ENCODE peak calls at places on chromosomes 12 and 14, in nine cellular contexts. One of them, this sample, is unnamed.

GRCh38 chr12:51368640-51369517 is 22.3 kb downstream of the GALNT6 start:
- DNase-seq in cardiac muscle cell: peak
- DNase-seq in right atrium auricular region: no peak
- DNase-seq in MM.1S: peak
- DNase-seq in stomach: peak
- DNase-seq in HCT116: no peak
- DNase-seq in Peyer's patch: peak
- DNase-seq in osteoblast: no peak
- DNase-seq in mammary epithelial cell: peak
- DNase-seq in this sample: no peak

GRCh38 chr14:101027291-101027690 is 123.8 kb upstream of the RTL1 start:
- DNase-seq in osteoblast: no peak
- DNase-seq in right atrium auricular region: no peak
- DNase-seq in MM.1S: no peak
- DNase-seq in HCT116: no peak
- DNase-seq in mammary epithelial cell: no peak
- DNase-seq in stomach: no peak
- DNase-seq in cardiac muscle cell: no peak
- DNase-seq in Peyer's patch: no peak
- DNase-seq in this sample: no peak

GRCh38 chr14:79332504-79333197 is 878.7 kb downstream of the DIO2 start:
- DNase-seq in Peyer's patch: no peak
- DNase-seq in mammary epithelial cell: no peak
- DNase-seq in stomach: no peak
- DNase-seq in HCT116: no peak
- DNase-seq in osteoblast: no peak
- DNase-seq in cardiac muscle cell: no peak
- DNase-seq in MM.1S: no peak
- DNase-seq in right atrium auricular region: no peak
- DNase-seq in this sample: no peak

GRCh38 chr14:32134448-32135070 is 57.5 kb downstream of the ARHGAP5 start:
- DNase-seq in mammary epithelial cell: peak
- DNase-seq in MM.1S: no peak
- DNase-seq in cardiac muscle cell: peak
- DNase-seq in right atrium auricular region: no peak
- DNase-seq in stomach: no peak
- DNase-seq in HCT116: no peak
- DNase-seq in Peyer's patch: no peak
- DNase-seq in osteoblast: peak
- DNase-seq in this sample: no peak

GRCh38 chr12:122790393-122791075 is 16.2 kb downstream of the CCDC62 start:
- DNase-seq in HCT116: no peak
- DNase-seq in stomach: no peak
- DNase-seq in osteoblast: no peak
- DNase-seq in Peyer's patch: no peak
- DNase-seq in MM.1S: no peak
- DNase-seq in mammary epithelial cell: peak
- DNase-seq in cardiac muscle cell: peak
- DNase-seq in right atrium auricular region: no peak
- DNase-seq in this sample: no peak

GRCh38 chr14:52950898-52951729 is at the start of gene FERMT2:
- DNase-seq in Peyer's patch: peak
- DNase-seq in HCT116: peak
- DNase-seq in MM.1S: peak
- DNase-seq in cardiac muscle cell: peak
- DNase-seq in osteoblast: peak
- DNase-seq in right atrium auricular region: peak
- DNase-seq in stomach: peak
- DNase-seq in mammary epithelial cell: peak
- DNase-seq in this sample: no peak

GRCh38 chr12:46891306-46891705 is 65.5 kb upstream of the SLC38A4 start:
- DNase-seq in osteoblast: peak
- DNase-seq in Peyer's patch: no peak
- DNase-seq in cardiac muscle cell: no peak
- DNase-seq in HCT116: no peak
- DNase-seq in MM.1S: no peak
- DNase-seq in mammary epithelial cell: no peak
- DNase-seq in stomach: no peak
- DNase-seq in right atrium auricular region: no peak
- DNase-seq in this sample: no peak

GRCh38 chr14:77041837-77042557 is 13.5 kb upstream of the IRF2BPL start:
- DNase-seq in stomach: peak
- DNase-seq in osteoblast: peak
- DNase-seq in mammary epithelial cell: peak
- DNase-seq in right atrium auricular region: peak
- DNase-seq in cardiac muscle cell: peak
- DNase-seq in MM.1S: no peak
- DNase-seq in HCT116: no peak
- DNase-seq in Peyer's patch: peak
- DNase-seq in this sample: no peak

GRCh38 chr14:52068741-52069616 is at the start of gene NID2:
- DNase-seq in HCT116: no peak
- DNase-seq in stomach: peak
- DNase-seq in mammary epithelial cell: peak
- DNase-seq in Peyer's patch: peak
- DNase-seq in MM.1S: no peak
- DNase-seq in osteoblast: peak
- DNase-seq in right atrium auricular region: peak
- DNase-seq in cardiac muscle cell: peak
- DNase-seq in this sample: no peak

GRCh38 chr14:74567219-74567618 is 44.8 kb downstream of the LTBP2 start:
- DNase-seq in mammary epithelial cell: no peak
- DNase-seq in MM.1S: no peak
- DNase-seq in right atrium auricular region: no peak
- DNase-seq in osteoblast: no peak
- DNase-seq in cardiac muscle cell: no peak
- DNase-seq in HCT116: no peak
- DNase-seq in stomach: no peak
- DNase-seq in Peyer's patch: no peak
- DNase-seq in this sample: no peak
- H3K4me3 ChIP-seq in mammary epithelial cell: no peak
- H3K4me3 ChIP-seq in MM.1S: no peak
- H3K4me3 ChIP-seq in right atrium auricular region: no peak
- H3K4me3 ChIP-seq in osteoblast: no peak
- H3K4me3 ChIP-seq in cardiac muscle cell: no peak
- H3K4me3 ChIP-seq in HCT116: peak
- H3K4me3 ChIP-seq in stomach: no peak
- H3K4me3 ChIP-seq in Peyer's patch: no peak
- H3K4me3 ChIP-seq in this sample: no peak

GRCh38 chr14:68580096-68580640 is 212.7 kb downstream of the ZFP36L1 start:
- DNase-seq in HCT116: no peak
- DNase-seq in right atrium auricular region: no peak
- DNase-seq in stomach: no peak
- DNase-seq in Peyer's patch: no peak
- DNase-seq in mammary epithelial cell: no peak
- DNase-seq in osteoblast: no peak
- DNase-seq in MM.1S: no peak
- DNase-seq in cardiac muscle cell: no peak
- DNase-seq in this sample: no peak

GRCh38 chr14:68576496-68577244 is 216.2 kb downstream of the ZFP36L1 start:
- DNase-seq in right atrium auricular region: no peak
- DNase-seq in Peyer's patch: no peak
- DNase-seq in MM.1S: no peak
- DNase-seq in mammary epithelial cell: peak
- DNase-seq in stomach: no peak
- DNase-seq in HCT116: peak
- DNase-seq in osteoblast: peak
- DNase-seq in cardiac muscle cell: peak
- DNase-seq in this sample: no peak

GRCh38 chr14:68580676-68581075 is 212.2 kb downstream of the ZFP36L1 start:
- DNase-seq in cardiac muscle cell: no peak
- DNase-seq in osteoblast: no peak
- DNase-seq in Peyer's patch: no peak
- DNase-seq in right atrium auricular region: no peak
- DNase-seq in stomach: no peak
- DNase-seq in HCT116: no peak
- DNase-seq in mammary epithelial cell: no peak
- DNase-seq in MM.1S: no peak
- DNase-seq in this sample: no peak

GRCh38 chr14:68576031-68576430 is 216.8 kb downstream of the ZFP36L1 start:
- DNase-seq in HCT116: no peak
- DNase-seq in MM.1S: no peak
- DNase-seq in right atrium auricular region: no peak
- DNase-seq in stomach: no peak
- DNase-seq in cardiac muscle cell: no peak
- DNase-seq in Peyer's patch: no peak
- DNase-seq in osteoblast: no peak
- DNase-seq in mammary epithelial cell: no peak
- DNase-seq in this sample: no peak

DNA sequence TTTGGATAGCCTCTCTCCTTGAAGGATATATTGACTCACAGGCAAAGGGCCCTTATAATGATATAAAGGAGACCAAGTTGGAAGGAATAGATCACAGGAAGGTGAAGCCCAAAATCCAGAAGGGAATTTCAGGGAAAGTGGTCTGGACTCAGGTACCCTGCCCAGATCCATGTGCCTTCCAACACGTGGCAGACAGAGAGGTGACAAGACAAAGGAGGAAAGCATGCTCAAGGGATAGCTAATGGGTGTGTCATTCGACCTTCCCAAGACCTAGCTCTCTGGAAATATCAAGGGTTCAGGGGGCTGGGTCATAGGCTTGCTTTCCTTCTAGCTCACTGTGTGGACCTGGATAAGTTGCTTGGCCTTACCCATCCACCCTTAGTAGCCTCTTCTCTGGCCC is 214.3 kb downstream of the ZFP36L1 start:
- DNase-seq in Peyer's patch: no peak
- DNase-seq in right atrium auricular region: no peak
- DNase-seq in MM.1S: no peak
- DNase-seq in mammary epithelial cell: no peak
- DNase-seq in stomach: no peak
- DNase-seq in osteoblast: no peak
- DNase-seq in HCT116: no peak
- DNase-seq in cardiac muscle cell: no peak
- DNase-seq in this sample: no peak
- H3K27ac ChIP-seq in Peyer's patch: no peak
- H3K27ac ChIP-seq in right atrium auricular region: no peak
- H3K27ac ChIP-seq in MM.1S: no peak
- H3K27ac ChIP-seq in mammary epithelial cell: peak
- H3K27ac ChIP-seq in stomach: no peak
- H3K27ac ChIP-seq in osteoblast: peak
- H3K27ac ChIP-seq in HCT116: peak
- H3K27ac ChIP-seq in cardiac muscle cell: no peak
- H3K27ac ChIP-seq in this sample: no peak

GRCh38 chr14:54001189-54001878 is 44.7 kb upstream of the BMP4 start:
- DNase-seq in mammary epithelial cell: no peak
- DNase-seq in cardiac muscle cell: peak
- DNase-seq in HCT116: no peak
- DNase-seq in MM.1S: no peak
- DNase-seq in stomach: no peak
- DNase-seq in right atrium auricular region: no peak
- DNase-seq in Peyer's patch: no peak
- DNase-seq in osteoblast: no peak
- DNase-seq in this sample: no peak

GRCh38 chr14:54000341-54000811 is 43.8 kb upstream of the BMP4 start:
- DNase-seq in right atrium auricular region: no peak
- DNase-seq in HCT116: no peak
- DNase-seq in stomach: no peak
- DNase-seq in osteoblast: peak
- DNase-seq in cardiac muscle cell: peak
- DNase-seq in mammary epithelial cell: peak
- DNase-seq in MM.1S: no peak
- DNase-seq in Peyer's patch: no peak
- DNase-seq in this sample: no peak

GRCh38 chr14:54002653-54003052 is 46.0 kb upstream of the BMP4 start:
- DNase-seq in osteoblast: no peak
- DNase-seq in right atrium auricular region: no peak
- DNase-seq in MM.1S: no peak
- DNase-seq in cardiac muscle cell: peak
- DNase-seq in Peyer's patch: no peak
- DNase-seq in stomach: no peak
- DNase-seq in HCT116: no peak
- DNase-seq in mammary epithelial cell: no peak
- DNase-seq in this sample: no peak

GRCh38 chr14:53996041-53996440 is 39.4 kb upstream of the BMP4 start:
- DNase-seq in Peyer's patch: no peak
- DNase-seq in right atrium auricular region: no peak
- DNase-seq in cardiac muscle cell: no peak
- DNase-seq in mammary epithelial cell: no peak
- DNase-seq in HCT116: no peak
- DNase-seq in osteoblast: no peak
- DNase-seq in MM.1S: no peak
- DNase-seq in stomach: no peak
- DNase-seq in this sample: no peak

GRCh38 chr14:53999061-53999488 is 42.5 kb upstream of the BMP4 start:
- DNase-seq in cardiac muscle cell: peak
- DNase-seq in stomach: no peak
- DNase-seq in Peyer's patch: no peak
- DNase-seq in HCT116: no peak
- DNase-seq in osteoblast: peak
- DNase-seq in MM.1S: no peak
- DNase-seq in mammary epithelial cell: peak
- DNase-seq in right atrium auricular region: no peak
- DNase-seq in this sample: no peak
- H3K4me3 ChIP-seq in cardiac muscle cell: no peak
- H3K4me3 ChIP-seq in stomach: no peak
- H3K4me3 ChIP-seq in Peyer's patch: no peak
- H3K4me3 ChIP-seq in HCT116: no peak
- H3K4me3 ChIP-seq in osteoblast: no peak
- H3K4me3 ChIP-seq in MM.1S: no peak
- H3K4me3 ChIP-seq in mammary epithelial cell: no peak
- H3K4me3 ChIP-seq in right atrium auricular region: no peak
- H3K4me3 ChIP-seq in this sample: no peak

GRCh38 chr14:49946320-49947141 is 53.6 kb downstream of the ARF6 start:
- DNase-seq in mammary epithelial cell: peak
- DNase-seq in cardiac muscle cell: peak
- DNase-seq in MM.1S: no peak
- DNase-seq in osteoblast: peak
- DNase-seq in HCT116: no peak
- DNase-seq in Peyer's patch: no peak
- DNase-seq in stomach: peak
- DNase-seq in right atrium auricular region: no peak
- DNase-seq in this sample: no peak
- H3K27ac ChIP-seq in mammary epithelial cell: no peak
- H3K27ac ChIP-seq in cardiac muscle cell: no peak
- H3K27ac ChIP-seq in MM.1S: no peak
- H3K27ac ChIP-seq in osteoblast: no peak
- H3K27ac ChIP-seq in HCT116: no peak
- H3K27ac ChIP-seq in Peyer's patch: peak
- H3K27ac ChIP-seq in stomach: peak
- H3K27ac ChIP-seq in right atrium auricular region: peak
- H3K27ac ChIP-seq in this sample: peak

GRCh38 chr14:69260246-69260978 is 454 bp downstream of the GALNT16 start:
- DNase-seq in cardiac muscle cell: peak
- DNase-seq in stomach: no peak
- DNase-seq in Peyer's patch: no peak
- DNase-seq in right atrium auricular region: no peak
- DNase-seq in MM.1S: no peak
- DNase-seq in mammary epithelial cell: peak
- DNase-seq in osteoblast: peak
- DNase-seq in HCT116: no peak
- DNase-seq in this sample: no peak
- H3K4me3 ChIP-seq in cardiac muscle cell: peak
- H3K4me3 ChIP-seq in stomach: peak
- H3K4me3 ChIP-seq in Peyer's patch: peak
- H3K4me3 ChIP-seq in right atrium auricular region: peak
- H3K4me3 ChIP-seq in MM.1S: peak
- H3K4me3 ChIP-seq in mammary epithelial cell: peak
- H3K4me3 ChIP-seq in osteoblast: peak
- H3K4me3 ChIP-seq in HCT116: no peak
- H3K4me3 ChIP-seq in this sample: peak

GRCh38 chr12:90593596-90594290 is 361.2 kb downstream of the CCER1 start:
- DNase-seq in right atrium auricular region: no peak
- DNase-seq in stomach: no peak
- DNase-seq in HCT116: no peak
- DNase-seq in cardiac muscle cell: no peak
- DNase-seq in MM.1S: no peak
- DNase-seq in osteoblast: no peak
- DNase-seq in mammary epithelial cell: no peak
- DNase-seq in Peyer's patch: no peak
- DNase-seq in this sample: no peak
- H3K27ac ChIP-seq in right atrium auricular region: no peak
- H3K27ac ChIP-seq in stomach: no peak
- H3K27ac ChIP-seq in HCT116: no peak
- H3K27ac ChIP-seq in cardiac muscle cell: no peak
- H3K27ac ChIP-seq in MM.1S: no peak
- H3K27ac ChIP-seq in osteoblast: no peak
- H3K27ac ChIP-seq in mammary epithelial cell: no peak
- H3K27ac ChIP-seq in Peyer's patch: no peak
- H3K27ac ChIP-seq in this sample: no peak

This sample was measured in vagina.